ENCODE peak calls at places on chromosomes 7 and 10, in eight cellular contexts. C is fibroblast of lung, B is MM.1S, J is IMR-90, T is prostate gland, U is stomach, Q is tibial artery, K is neural progenitor cell. N is an unnamed sample.
A peak's percentile ranks its signal among the peaks of the same experiment; 100 is the strongest.

GRCh38 chr7:144018065-144018464 is 17.9 kb downstream of the OR6B1 start:
- DNase-seq in U (no peak), K (no peak), C (no peak), B (no peak), T (no peak), J (no peak), Q (no peak), N (no peak)

GRCh38 chr7:38107486-38107893 is 70.6 kb upstream of the STARD3NL start:
- DNase-seq in T (peak; percentile 79), B (peak; percentile 68), J (peak; percentile 35), C (peak; percentile 66), K (peak; percentile 81), Q (peak; percentile 67), U (peak; percentile 69), N (peak; percentile 28)

GRCh38 chr10:22245567-22245966 is 27.8 kb upstream of the EBLN1 start:
- DNase-seq in C (peak; percentile 70), T (no peak), K (peak; percentile 8), Q (no peak), B (no peak), J (no peak), U (no peak), N (no peak)

GRCh38 chr10:46560952-46561351 is 4.5 kb upstream of the GPRIN2 start:
- DNase-seq in T (no peak), Q (peak; percentile 39), K (no peak), J (no peak), U (no peak), C (no peak), B (peak; percentile 5), N (no peak)

GRCh38 chr10:62021116-62021515 is 119.6 kb downstream of the ARID5B start:
- DNase-seq in J (no peak), U (no peak), C (no peak), T (no peak), B (no peak), K (no peak), Q (no peak), N (no peak)

GRCh38 chr7:47501406-47501805 is 80.5 kb downstream of the TNS3 start:
- DNase-seq in B (no peak), T (no peak), Q (no peak), K (no peak), J (peak; percentile 96), U (no peak), C (peak; percentile 93), N (no peak)

GRCh38 chr10:64288404-64288803 is 767.2 kb downstream of the REEP3 start:
- DNase-seq in C (no peak), T (no peak), K (no peak), B (no peak), J (no peak), U (no peak), Q (no peak), N (no peak)

GRCh38 chr10:126519188-126519587 is 130.9 kb upstream of the ADAM12 start:
- DNase-seq in Q (no peak), B (no peak), T (no peak), C (no peak), U (no peak), K (no peak), J (no peak), N (no peak)

GRCh38 chr7:99407849-99408346 is 499 bp downstream of the PDAP1 start:
- DNase-seq in B (no peak), U (peak; percentile 40), T (no peak), J (peak; percentile 86), K (peak; percentile 56), C (peak; percentile 86), Q (peak; percentile 89), N (peak; percentile 45)

GRCh38 chr7:79612027-79612426 is 158.6 kb upstream of the MAGI2 start:
- DNase-seq in B (no peak), T (no peak), C (no peak), J (no peak), K (no peak), U (no peak), Q (no peak), N (no peak)

GRCh38 chr7:113504142-113504541 is 385.8 kb upstream of the SMIM30 start:
- DNase-seq in J (no peak), U (no peak), T (no peak), K (no peak), Q (no peak), B (no peak), C (no peak), N (no peak)

GRCh38 chr7:116834815-116835533 is 27.4 kb upstream of the CAPZA2 start:
- DNase-seq in C (peak; percentile 63), U (no peak), Q (no peak), T (no peak), J (peak; percentile 50), B (no peak), K (no peak), N (peak; percentile 47)

GRCh38 chr10:47287365-47287802 is 12.6 kb upstream of the GDF10 start:
- DNase-seq in Q (peak; percentile 61), U (no peak), T (no peak), C (no peak), K (no peak), B (no peak), J (no peak), N (peak; percentile 59)

GRCh38 chr7:47609803-47610452 is 28.0 kb upstream of the TNS3 start:
- DNase-seq in T (no peak), J (peak; percentile 97), K (no peak), C (peak; percentile 90), B (no peak), Q (no peak), U (no peak), N (peak; percentile 40)

GRCh38 chr7:84913731-84914130 is 273.1 kb downstream of the SEMA3D start:
- DNase-seq in C (peak; percentile 27), Q (no peak), K (no peak), B (no peak), U (no peak), T (no peak), J (peak; percentile 66), N (no peak)

GRCh38 chr10:58856508-58857240 is 319.8 kb upstream of the PHYHIPL start:
- DNase-seq in K (peak; percentile 52), U (no peak), Q (peak; percentile 78), J (peak; percentile 96), B (no peak), C (peak; percentile 98), T (peak; percentile 48), N (no peak)

GRCh38 chr10:130480491-130480890 is 344.3 kb downstream of the GLRX3 start:
- DNase-seq in U (no peak), J (no peak), K (no peak), C (no peak), B (no peak), Q (peak; percentile 48), T (no peak), N (no peak)

GRCh38 chr10:63829020-63829419 is 307.8 kb downstream of the REEP3 start:
- DNase-seq in T (no peak), U (no peak), Q (no peak), C (no peak), B (no peak), K (no peak), J (no peak), N (no peak)

GRCh38 chr10:103265712-103266329 is 11.1 kb upstream of the INA start:
- DNase-seq in K (peak; percentile 89), T (peak; percentile 54), C (peak; percentile 71), B (no peak), J (peak; percentile 82), Q (no peak), U (peak; percentile 64), N (peak; percentile 65)

GRCh38 chr10:71527135-71527534 is 130.4 kb downstream of the CDH23 start:
- DNase-seq in T (no peak), B (no peak), U (no peak), K (no peak), J (no peak), C (no peak), Q (no peak), N (no peak)

GRCh38 chr7:29565982-29566746 is 2.5 kb downstream of the PRR15 start:
- DNase-seq in Q (no peak), J (no peak), U (no peak), K (no peak), T (no peak), C (peak; percentile 4), B (no peak), N (no peak)
- H3K4me3 ChIP-seq in Q (peak overlapping the region; percentile 50), J (no peak overlapping the region), U (peak overlapping the region; percentile 72), K (no peak overlapping the region), T (peak overlapping the region; percentile 24), C (peak overlapping the region; percentile 53), B (no peak overlapping the region), N (peak overlapping the region; percentile 67)

GRCh38 chr7:1541431-1542162 is 11.1 kb downstream of the MAFK start:
- DNase-seq in K (no peak), T (no peak), J (no peak), Q (peak; percentile 67), B (no peak), C (no peak), U (no peak), N (no peak)

GRCh38 chr7:1543826-1544177 is 12.2 kb downstream of the TMEM184A start:
- DNase-seq in B (no peak), K (no peak), T (no peak), C (no peak), U (no peak), J (no peak), Q (no peak), N (no peak)

GRCh38 chr7:1542841-1543747 is 12.6 kb downstream of the MAFK start:
- DNase-seq in C (no peak), U (no peak), B (no peak), Q (peak; percentile 76), K (no peak), T (no peak), J (no peak), N (peak; percentile 57)

GRCh38 chr7:1540391-1541271 is 10.1 kb downstream of the MAFK start:
- DNase-seq in U (no peak), B (no peak), Q (peak; percentile 69), K (no peak), T (no peak), C (no peak), J (no peak), N (no peak)

GRCh38 chr7:1542329-1542728 is 11.8 kb downstream of the MAFK start:
- DNase-seq in T (no peak), B (no peak), J (no peak), U (no peak), K (no peak), C (no peak), Q (no peak), N (no peak)
- TF ChIP-seq CTCF in T (no peak), B (no peak), J (no peak), U (no peak), K (no peak), C (no peak), Q (no peak), N (no peak)

GRCh38 chr7:82210422-82211184 is 233.0 kb downstream of the CACNA2D1 start:
- DNase-seq in U (no peak), K (no peak), J (peak; percentile 18), B (no peak), C (no peak), Q (no peak), T (no peak), N (no peak)
- H3K4me1 ChIP-seq in U (no peaks in the 10 kb centered on the region), K (no peaks in the 10 kb centered on the region), J (no peaks in the 10 kb centered on the region), B (no peaks in the 10 kb centered on the region), C (no peaks in the 10 kb centered on the region), Q (no peaks in the 10 kb centered on the region), T (no peaks in the 10 kb centered on the region), N (peaks cover 18% of the 10 kb centered on the region)

DNA sequence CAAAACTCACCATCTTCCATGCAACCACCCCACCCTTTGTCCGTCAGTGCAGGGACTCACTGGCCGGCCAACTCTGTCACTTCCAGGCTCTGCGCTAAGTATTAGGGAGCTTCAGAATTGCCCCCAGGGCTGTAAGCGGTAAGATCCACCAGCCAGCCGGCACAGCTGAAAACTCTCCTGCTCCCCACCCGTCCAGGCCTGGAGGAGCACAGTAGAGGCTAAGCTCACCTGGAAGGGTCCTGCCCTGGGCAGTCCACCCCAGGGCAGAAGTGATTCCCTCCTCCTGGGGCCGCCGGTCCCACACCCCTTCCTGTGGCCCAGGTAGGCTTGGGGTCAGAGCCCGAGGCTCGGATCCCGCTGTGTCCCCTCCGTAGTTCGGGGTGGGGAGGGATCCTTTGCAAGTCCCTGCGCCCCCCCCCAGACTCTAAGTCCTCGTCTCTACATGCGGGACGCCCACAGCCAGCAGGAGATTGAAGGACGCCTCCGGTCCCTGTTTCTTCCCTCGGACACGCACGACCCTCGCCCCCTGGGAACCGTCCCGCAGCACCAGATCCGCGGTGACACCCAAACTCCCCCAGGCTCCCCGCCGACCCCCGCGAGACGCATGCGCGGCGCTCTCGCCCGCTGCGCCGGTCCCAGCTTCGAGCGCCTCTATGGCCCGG is 138.9 kb downstream of the ARHGAP22 start:
- DNase-seq in J (no peak), T (no peak), K (no peak), C (no peak), U (peak; percentile 24), Q (no peak), B (no peak), N (no peak)
- H3K4me3 ChIP-seq in J (no peak overlapping the region), T (peak overlapping the region; percentile 25), K (no peak overlapping the region), C (no peak overlapping the region), U (no peak overlapping the region), Q (no peak overlapping the region), B (no peak overlapping the region), N (no peak overlapping the region)